ENCODE peak calls at places on chromosomes 1 and 21, in four cellular contexts. R, P, M and K are unnamed samples.

GRCh38 chr1:153658400-153659174 is at the start of gene SNAPIN:
- DNase-seq in M (peak), P (peak), R (peak), K (peak)

GRCh38 chr1:43565600-43566360 is 35.1 kb downstream of the PTPRF start:
- DNase-seq in R (peak), M (peak), P (peak), K (no peak)

GRCh38 chr21:42377211-42377950 is 11.0 kb upstream of the TFF1 start:
- DNase-seq in R (no peak), P (no peak), M (no peak), K (no peak)

GRCh38 chr1:25008192-25008485 is 78.1 kb upstream of the RUNX3 start:
- DNase-seq in R (no peak), M (no peak), P (no peak), K (no peak)

GRCh38 chr1:225857256-225857655 is 24.9 kb downstream of the TMEM63A start:
- DNase-seq in P (no peak), M (no peak), R (no peak), K (no peak)

GRCh38 chr1:97091679-97092078 is 370.1 kb downstream of the PTBP2 start:
- DNase-seq in R (no peak), P (no peak), M (no peak), K (no peak)

GRCh38 chr1:54894271-54894670 is 7.3 kb upstream of the DHCR24 start:
- DNase-seq in R (no peak), P (no peak), M (peak), K (no peak)

GRCh38 chr21:41827951-41828883 is 50.9 kb downstream of the PRDM15 start:
- DNase-seq in R (no peak), M (no peak), P (no peak), K (no peak)

GRCh38 chr1:183159960-183160359 is 26.1 kb upstream of the LAMC2 start:
- DNase-seq in P (no peak), M (peak), R (peak), K (no peak)

GRCh38 chr1:41021526-41022308 is at the start of gene SLFNL1:
- DNase-seq in P (peak), M (peak), R (no peak), K (no peak)

GRCh38 chr21:43644609-43645008 is 14.7 kb downstream of the HSF2BP start:
- DNase-seq in R (no peak), P (peak), M (peak), K (no peak)

GRCh38 chr1:152964536-152964935 is 5.9 kb upstream of the SPRR4 start:
- DNase-seq in P (no peak), M (no peak), R (no peak), K (no peak)

GRCh38 chr1:19028110-19028509 is 71.6 kb upstream of the IFFO2 start:
- DNase-seq in P (no peak), R (no peak), M (no peak), K (no peak)

GRCh38 chr1:189131576-189131975 is 1346.1 kb downstream of the BRINP3 start:
- DNase-seq in R (no peak), P (no peak), M (peak), K (no peak)

GRCh38 chr1:41622859-41623732 is 138.6 kb upstream of the EDN2 start:
- DNase-seq in R (no peak), P (no peak), M (peak), K (no peak)

GRCh38 chr1:59926381-59927243 is at the start of gene CYP2J2:
- DNase-seq in M (peak), P (peak), R (peak), K (no peak)

GRCh38 chr1:39908534-39908933 is 6.8 kb upstream of the MYCL start:
- DNase-seq in P (no peak), M (no peak), R (no peak), K (no peak)

GRCh38 chr1:2497891-2498290 is 21.8 kb downstream of the PLCH2 start:
- DNase-seq in P (no peak), M (no peak), R (no peak), K (no peak)

GRCh38 chr1:25688390-25689119 is 72.0 kb downstream of the MAN1C1 start:
- DNase-seq in R (no peak), M (peak), P (peak), K (no peak)

GRCh38 chr21:39694750-39695149 is 50.2 kb upstream of the IGSF5 start:
- DNase-seq in M (no peak), P (no peak), R (no peak), K (no peak)

GRCh38 chr1:179229214-179230140 is at the start of gene ABL2:
- DNase-seq in R (peak), P (peak), M (peak), K (no peak)

GRCh38 chr1:242447682-242448081 is 76.8 kb downstream of the PLD5 start:
- DNase-seq in M (no peak), P (no peak), R (no peak), K (no peak)

GRCh38 chr21:42301371-42302291 is 13.6 kb downstream of the TFF3 start:
- DNase-seq in R (no peak), P (no peak), M (no peak), K (no peak)

GRCh38 chr1:167722870-167723251 is 1.1 kb downstream of the MPZL1 start:
- DNase-seq in P (no peak), M (no peak), R (no peak), K (no peak)

GRCh38 chr1:244836135-244836521 is 670 bp downstream of the COX20 start:
- DNase-seq in R (no peak), M (peak), P (peak), K (no peak)

GRCh38 chr1:119740886-119741780 is 27.6 kb downstream of the HMGCS2 start:
- DNase-seq in R (no peak), M (no peak), P (no peak), K (no peak)
- TF ChIP-seq CTCF in R (no peak), M (no peak), P (no peak), K (no peak)

GRCh38 chr1:209720826-209721225 is 16.2 kb downstream of the HSD11B1 start:
- DNase-seq in P (no peak), M (no peak), R (no peak), K (no peak)

GRCh38 chr1:209720326-209720725 is 15.7 kb downstream of the HSD11B1 start:
- DNase-seq in P (peak), M (no peak), R (no peak), K (no peak)

GRCh38 chr1:209715314-209715713 is 10.7 kb downstream of the HSD11B1 start:
- DNase-seq in M (no peak), P (no peak), R (no peak), K (no peak)

GRCh38 chr1:209714338-209714737 is 9.7 kb downstream of the HSD11B1 start:
- DNase-seq in M (no peak), P (no peak), R (no peak), K (no peak)

GRCh38 chr1:209717818-209718217 is 13.2 kb downstream of the HSD11B1 start:
- DNase-seq in M (no peak), R (no peak), P (no peak), K (no peak)
- TF ChIP-seq CTCF in M (no peak), R (no peak), P (no peak), K (no peak)

DNA sequence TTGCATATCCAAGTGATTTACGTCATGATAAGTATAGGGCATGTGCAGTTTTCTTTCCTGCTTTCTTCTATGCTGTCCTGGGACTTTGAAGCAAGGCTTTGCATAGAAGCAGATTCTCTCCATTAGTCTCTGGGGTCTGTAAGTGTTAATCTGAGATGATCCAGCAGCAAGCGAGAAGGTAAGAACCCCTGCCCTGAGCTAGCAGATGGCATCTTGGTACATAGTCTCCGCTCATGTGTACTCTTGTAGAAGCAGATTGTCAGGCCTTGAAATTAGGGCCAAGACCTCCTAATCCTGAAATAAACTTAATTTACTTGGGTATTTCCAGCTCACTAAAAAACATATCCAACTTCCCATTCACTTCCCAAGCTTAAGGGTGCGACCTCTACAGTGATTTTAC is 85.7 kb upstream of the KIAA0040 start:
- DNase-seq in P (no peak), M (no peak), R (no peak), K (no peak)
- TF ChIP-seq CTCF in P (no peak), M (no peak), R (no peak), K (no peak)

GRCh38 chr1:109718495-109718894 is 6.4 kb downstream of the GSTM5 start:
- DNase-seq in R (no peak), P (no peak), M (peak), K (no peak)
- TF ChIP-seq CTCF in R (no peak), P (no peak), M (no peak), K (no peak)

DNA sequence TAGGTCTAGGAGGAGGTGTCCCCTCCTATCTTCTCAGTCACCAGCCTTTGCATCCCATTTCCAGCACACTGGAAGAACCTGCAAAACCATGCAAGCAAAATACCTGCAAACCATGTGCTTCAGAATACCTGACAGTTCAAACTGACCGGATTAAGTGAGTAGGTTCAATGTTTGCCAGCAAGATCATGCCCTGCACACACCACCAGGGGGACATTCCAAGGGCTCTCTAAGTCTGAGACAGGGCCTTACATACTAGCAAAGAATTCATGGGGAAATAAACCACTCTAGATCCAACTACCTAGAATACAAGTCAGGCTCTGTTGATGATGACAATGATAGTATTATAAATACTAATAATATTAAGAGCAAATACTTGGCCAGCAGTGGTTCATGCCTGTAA is 27.6 kb downstream of the INPP5B start:
- DNase-seq in M (peak), R (no peak), P (peak), K (no peak)
- TF ChIP-seq CTCF in M (peak), R (peak), P (peak), K (no peak)

DNA sequence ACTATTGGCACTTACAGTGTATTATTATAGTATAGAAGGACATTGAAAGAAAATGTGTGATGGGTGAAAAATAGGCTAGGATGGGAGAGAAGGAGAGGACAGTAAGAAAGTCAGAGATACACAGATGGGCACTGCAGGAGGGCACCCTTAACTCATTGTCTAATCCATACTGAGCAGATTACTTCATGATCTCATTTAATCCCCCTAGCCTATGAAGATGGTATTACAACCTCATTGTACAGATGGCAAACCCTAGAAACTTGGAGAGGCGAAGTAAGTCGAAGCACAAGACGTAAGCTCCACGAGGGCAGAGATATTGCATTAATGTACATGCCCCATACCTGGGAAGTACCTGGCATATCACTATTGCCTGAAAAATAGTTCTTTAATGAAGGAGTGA is 346.9 kb upstream of the DAB1 start:
- DNase-seq in P (no peak), M (peak), R (no peak), K (no peak)
- TF ChIP-seq CTCF in P (peak), M (peak), R (peak), K (no peak)

DNA sequence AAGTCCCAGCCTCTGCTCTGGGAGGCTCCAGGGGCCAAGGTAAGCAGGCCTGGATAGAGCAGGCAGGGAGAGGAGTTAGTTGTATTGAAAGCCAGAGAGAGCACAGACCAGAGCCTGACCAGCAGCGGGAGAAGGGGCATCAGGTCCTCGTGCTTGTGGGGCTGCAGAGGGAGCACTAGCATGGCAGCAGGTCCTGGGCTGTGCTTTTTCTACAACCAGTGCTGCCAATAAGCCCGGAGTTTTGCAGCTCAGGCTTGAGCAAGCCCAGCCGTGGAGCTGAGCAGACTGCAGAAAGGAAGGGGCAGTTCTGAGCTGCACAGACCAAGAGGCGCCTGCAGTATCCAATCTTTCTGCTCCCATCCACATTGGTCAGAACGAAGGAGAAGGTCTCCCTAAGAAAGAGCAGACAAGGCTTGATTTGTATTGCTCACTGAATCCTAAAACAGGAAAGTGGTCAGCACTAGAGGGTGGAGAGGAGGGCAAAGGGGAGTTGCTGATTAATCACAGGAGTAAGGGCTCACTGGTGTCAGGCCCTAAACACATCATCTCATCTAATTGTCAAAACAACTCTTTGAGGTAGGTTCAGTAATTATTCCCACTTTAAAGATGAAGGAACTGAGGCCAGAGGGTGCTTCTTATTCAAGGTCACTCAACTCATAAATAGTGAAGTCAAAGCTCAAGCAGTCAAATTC is 2.7 kb downstream of the DENND2D start:
- DNase-seq in P (peak), R (no peak), M (peak), K (no peak)
- TF ChIP-seq CTCF in P (peak), R (no peak), M (peak), K (no peak)

GRCh38 chr1:26761217-26761616 is 26.5 kb upstream of the PIGV start:
- DNase-seq in P (no peak), R (no peak), M (no peak), K (no peak)
- TF ChIP-seq CTCF in P (no peak), R (peak), M (no peak), K (no peak)